ENCODE peak calls at places on chromosomes 3 and 15, in nine cellular contexts. V, W, E, C, F, J, Z, O and Q are unnamed samples.

GRCh38 chr3:25430942-25431570 is 3.0 kb downstream of the RARB start:
- DNase-seq in V (no peak), W (no peak), E (no peak), C (no peak), F (peak), J (no peak), Z (no peak), O (no peak), Q (no peak)

GRCh38 chr15:78620021-78620838 is 566 bp downstream of the CHRNA3 start:
- DNase-seq in V (no peak), W (peak), E (peak), C (peak), F (no peak), J (no peak), Z (peak), O (peak), Q (no peak)

GRCh38 chr3:16311960-16312451 is 47.0 kb downstream of the OXNAD1 start:
- DNase-seq in V (no peak), W (no peak), E (no peak), C (no peak), F (peak), J (no peak), Z (peak), O (peak), Q (peak)

GRCh38 chr3:60953406-60953805 is 297.8 kb downstream of the FHIT start:
- DNase-seq in V (no peak), W (no peak), E (no peak), C (no peak), F (no peak), J (peak), Z (no peak), O (peak), Q (no peak)

GRCh38 chr15:50206020-50206419 is 24.0 kb downstream of the SLC27A2 start:
- DNase-seq in V (no peak), W (no peak), E (no peak), C (no peak), F (no peak), J (no peak), Z (no peak), O (no peak), Q (no peak)

GRCh38 chr3:43794776-43795175 is 104.0 kb downstream of the ABHD5 start:
- DNase-seq in V (no peak), W (peak), E (no peak), C (no peak), F (peak), J (no peak), Z (no peak), O (peak), Q (no peak)

GRCh38 chr3:43621406-43621973 is 321 bp downstream of the ANO10 start:
- DNase-seq in V (no peak), W (no peak), E (peak), C (peak), F (no peak), J (no peak), Z (no peak), O (no peak), Q (no peak)

GRCh38 chr3:45100998-45101407 is 45.2 kb downstream of the CDCP1 start:
- DNase-seq in V (no peak), W (no peak), E (no peak), C (peak), F (no peak), J (no peak), Z (no peak), O (peak), Q (no peak)

GRCh38 chr3:74501001-74501400 is 113.5 kb downstream of the CNTN3 start:
- DNase-seq in V (no peak), W (no peak), E (no peak), C (no peak), F (no peak), J (no peak), Z (no peak), O (no peak), Q (peak)

GRCh38 chr15:59963322-59963721 is 40.8 kb upstream of the FOXB1 start:
- DNase-seq in V (no peak), W (no peak), E (no peak), C (no peak), F (no peak), J (no peak), Z (no peak), O (no peak), Q (no peak)

GRCh38 chr3:98741121-98741716 is 21.9 kb upstream of the ST3GAL6 start:
- DNase-seq in V (no peak), W (peak), E (no peak), C (peak), F (peak), J (peak), Z (no peak), O (no peak), Q (no peak)